ENCODE peak calls at places on chromosome X, in ten cellular contexts. One of them, this sample, is unnamed.

GRCh38 chrX:110168585-110168984 is 149.3 kb downstream of the AMMECR1 start:
- DNase-seq in A549: no peak
- DNase-seq in AG08396: no peak
- DNase-seq in activated CD8-positive, alpha-beta memory T cell treated with anti-CD3 and anti-CD28 coated beads for 48 hours: no peak
- DNase-seq in mesenchymal stem cell: no peak
- DNase-seq in T-helper 22 cell: no peak
- DNase-seq in occipital lobe: peak
- DNase-seq in NCI-H1092 treated with DMSO at 0.1 percent for 48 hours: no peak
- DNase-seq in stromal cell of bone marrow: peak
- DNase-seq in CD8-positive, alpha-beta memory T cell: no peak
- DNase-seq in this sample: peak

GRCh38 chrX:108834036-108834435 is 97.7 kb upstream of the IRS4 start:
- DNase-seq in A549: no peak
- DNase-seq in AG08396: no peak
- DNase-seq in activated CD8-positive, alpha-beta memory T cell treated with anti-CD3 and anti-CD28 coated beads for 48 hours: no peak
- DNase-seq in mesenchymal stem cell: no peak
- DNase-seq in T-helper 22 cell: no peak
- DNase-seq in occipital lobe: no peak
- DNase-seq in NCI-H1092 treated with DMSO at 0.1 percent for 48 hours: no peak
- DNase-seq in stromal cell of bone marrow: no peak
- DNase-seq in CD8-positive, alpha-beta memory T cell: no peak
- DNase-seq in this sample: no peak

GRCh38 chrX:154653048-154653401 is 354 bp downstream of the CTAG2 start:
- DNase-seq in A549: no peak
- DNase-seq in AG08396: no peak
- DNase-seq in activated CD8-positive, alpha-beta memory T cell treated with anti-CD3 and anti-CD28 coated beads for 48 hours: no peak
- DNase-seq in mesenchymal stem cell: no peak
- DNase-seq in T-helper 22 cell: no peak
- DNase-seq in occipital lobe: no peak
- DNase-seq in NCI-H1092 treated with DMSO at 0.1 percent for 48 hours: no peak
- DNase-seq in stromal cell of bone marrow: no peak
- DNase-seq in CD8-positive, alpha-beta memory T cell: no peak
- DNase-seq in this sample: no peak

GRCh38 chrX:149248073-149248625 is 257.0 kb downstream of the IDS start:
- DNase-seq in A549: no peak
- DNase-seq in AG08396: no peak
- DNase-seq in activated CD8-positive, alpha-beta memory T cell treated with anti-CD3 and anti-CD28 coated beads for 48 hours: no peak
- DNase-seq in mesenchymal stem cell: no peak
- DNase-seq in T-helper 22 cell: no peak
- DNase-seq in occipital lobe: no peak
- DNase-seq in NCI-H1092 treated with DMSO at 0.1 percent for 48 hours: no peak
- DNase-seq in stromal cell of bone marrow: peak
- DNase-seq in CD8-positive, alpha-beta memory T cell: no peak
- DNase-seq in this sample: peak

GRCh38 chrX:19381326-19381725 is 37.6 kb downstream of the PDHA1 start:
- DNase-seq in A549: no peak
- DNase-seq in AG08396: no peak
- DNase-seq in activated CD8-positive, alpha-beta memory T cell treated with anti-CD3 and anti-CD28 coated beads for 48 hours: no peak
- DNase-seq in mesenchymal stem cell: no peak
- DNase-seq in T-helper 22 cell: no peak
- DNase-seq in occipital lobe: no peak
- DNase-seq in NCI-H1092 treated with DMSO at 0.1 percent for 48 hours: no peak
- DNase-seq in stromal cell of bone marrow: no peak
- DNase-seq in CD8-positive, alpha-beta memory T cell: no peak
- DNase-seq in this sample: no peak

GRCh38 chrX:129006491-129006890 is 516.8 kb downstream of the SMARCA1 start:
- DNase-seq in A549: no peak
- DNase-seq in AG08396: no peak
- DNase-seq in activated CD8-positive, alpha-beta memory T cell treated with anti-CD3 and anti-CD28 coated beads for 48 hours: no peak
- DNase-seq in mesenchymal stem cell: no peak
- DNase-seq in T-helper 22 cell: no peak
- DNase-seq in occipital lobe: no peak
- DNase-seq in NCI-H1092 treated with DMSO at 0.1 percent for 48 hours: peak
- DNase-seq in stromal cell of bone marrow: no peak
- DNase-seq in CD8-positive, alpha-beta memory T cell: no peak
- DNase-seq in this sample: no peak

GRCh38 chrX:9392445-9392844 is 72.4 kb upstream of the TBL1X start:
- DNase-seq in A549: no peak
- DNase-seq in AG08396: no peak
- DNase-seq in activated CD8-positive, alpha-beta memory T cell treated with anti-CD3 and anti-CD28 coated beads for 48 hours: no peak
- DNase-seq in mesenchymal stem cell: no peak
- DNase-seq in T-helper 22 cell: no peak
- DNase-seq in occipital lobe: no peak
- DNase-seq in NCI-H1092 treated with DMSO at 0.1 percent for 48 hours: no peak
- DNase-seq in stromal cell of bone marrow: no peak
- DNase-seq in CD8-positive, alpha-beta memory T cell: no peak
- DNase-seq in this sample: peak

GRCh38 chrX:115889121-115889890 is 281.2 kb upstream of the AGTR2 start:
- DNase-seq in A549: no peak
- DNase-seq in AG08396: no peak
- DNase-seq in activated CD8-positive, alpha-beta memory T cell treated with anti-CD3 and anti-CD28 coated beads for 48 hours: no peak
- DNase-seq in mesenchymal stem cell: no peak
- DNase-seq in T-helper 22 cell: no peak
- DNase-seq in occipital lobe: no peak
- DNase-seq in NCI-H1092 treated with DMSO at 0.1 percent for 48 hours: no peak
- DNase-seq in stromal cell of bone marrow: no peak
- DNase-seq in CD8-positive, alpha-beta memory T cell: no peak
- DNase-seq in this sample: no peak

GRCh38 chrX:74232859-74233258 is 71.1 kb upstream of the ZCCHC13 start:
- DNase-seq in A549: peak
- DNase-seq in AG08396: no peak
- DNase-seq in activated CD8-positive, alpha-beta memory T cell treated with anti-CD3 and anti-CD28 coated beads for 48 hours: no peak
- DNase-seq in mesenchymal stem cell: peak
- DNase-seq in T-helper 22 cell: no peak
- DNase-seq in occipital lobe: no peak
- DNase-seq in NCI-H1092 treated with DMSO at 0.1 percent for 48 hours: no peak
- DNase-seq in stromal cell of bone marrow: no peak
- DNase-seq in CD8-positive, alpha-beta memory T cell: no peak
- DNase-seq in this sample: peak

GRCh38 chrX:22338740-22339139 is 66.0 kb downstream of the CBLL2 start:
- DNase-seq in A549: no peak
- DNase-seq in AG08396: no peak
- DNase-seq in activated CD8-positive, alpha-beta memory T cell treated with anti-CD3 and anti-CD28 coated beads for 48 hours: no peak
- DNase-seq in mesenchymal stem cell: peak
- DNase-seq in T-helper 22 cell: no peak
- DNase-seq in occipital lobe: no peak
- DNase-seq in NCI-H1092 treated with DMSO at 0.1 percent for 48 hours: no peak
- DNase-seq in stromal cell of bone marrow: no peak
- DNase-seq in CD8-positive, alpha-beta memory T cell: no peak
- DNase-seq in this sample: no peak

GRCh38 chrX:9785944-9786741 is at the start of gene SHROOM2:
- DNase-seq in A549: no peak
- DNase-seq in AG08396: no peak
- DNase-seq in activated CD8-positive, alpha-beta memory T cell treated with anti-CD3 and anti-CD28 coated beads for 48 hours: no peak
- DNase-seq in mesenchymal stem cell: peak
- DNase-seq in T-helper 22 cell: no peak
- DNase-seq in occipital lobe: no peak
- DNase-seq in NCI-H1092 treated with DMSO at 0.1 percent for 48 hours: no peak
- DNase-seq in stromal cell of bone marrow: no peak
- DNase-seq in CD8-positive, alpha-beta memory T cell: no peak
- DNase-seq in this sample: no peak

GRCh38 chrX:23789386-23790146 is 6.6 kb downstream of the SAT1 start:
- DNase-seq in A549: no peak
- DNase-seq in AG08396: no peak
- DNase-seq in activated CD8-positive, alpha-beta memory T cell treated with anti-CD3 and anti-CD28 coated beads for 48 hours: no peak
- DNase-seq in mesenchymal stem cell: no peak
- DNase-seq in T-helper 22 cell: no peak
- DNase-seq in occipital lobe: no peak
- DNase-seq in NCI-H1092 treated with DMSO at 0.1 percent for 48 hours: no peak
- DNase-seq in stromal cell of bone marrow: no peak
- DNase-seq in CD8-positive, alpha-beta memory T cell: no peak
- DNase-seq in this sample: no peak

GRCh38 chrX:12977761-12978204 is 2.9 kb downstream of the TMSB4X start:
- DNase-seq in A549: no peak
- DNase-seq in AG08396: no peak
- DNase-seq in activated CD8-positive, alpha-beta memory T cell treated with anti-CD3 and anti-CD28 coated beads for 48 hours: no peak
- DNase-seq in mesenchymal stem cell: no peak
- DNase-seq in T-helper 22 cell: no peak
- DNase-seq in occipital lobe: no peak
- DNase-seq in NCI-H1092 treated with DMSO at 0.1 percent for 48 hours: no peak
- DNase-seq in stromal cell of bone marrow: no peak
- DNase-seq in CD8-positive, alpha-beta memory T cell: no peak
- DNase-seq in this sample: no peak

GRCh38 chrX:155246748-155247147 is 17.5 kb downstream of the RAB39B start:
- DNase-seq in A549: no peak
- DNase-seq in AG08396: no peak
- DNase-seq in activated CD8-positive, alpha-beta memory T cell treated with anti-CD3 and anti-CD28 coated beads for 48 hours: no peak
- DNase-seq in mesenchymal stem cell: peak
- DNase-seq in T-helper 22 cell: no peak
- DNase-seq in occipital lobe: no peak
- DNase-seq in NCI-H1092 treated with DMSO at 0.1 percent for 48 hours: no peak
- DNase-seq in stromal cell of bone marrow: no peak
- DNase-seq in CD8-positive, alpha-beta memory T cell: no peak
- DNase-seq in this sample: no peak

GRCh38 chrX:2645563-2645962 is 45.5 kb upstream of the CD99 start:
- DNase-seq in A549: no peak
- DNase-seq in AG08396: no peak
- DNase-seq in activated CD8-positive, alpha-beta memory T cell treated with anti-CD3 and anti-CD28 coated beads for 48 hours: no peak
- DNase-seq in mesenchymal stem cell: no peak
- DNase-seq in T-helper 22 cell: no peak
- DNase-seq in occipital lobe: no peak
- DNase-seq in NCI-H1092 treated with DMSO at 0.1 percent for 48 hours: no peak
- DNase-seq in stromal cell of bone marrow: no peak
- DNase-seq in CD8-positive, alpha-beta memory T cell: no peak
- DNase-seq in this sample: no peak

GRCh38 chrX:65712005-65712861 is 44.8 kb downstream of the MSN start:
- DNase-seq in A549: no peak
- DNase-seq in AG08396: no peak
- DNase-seq in activated CD8-positive, alpha-beta memory T cell treated with anti-CD3 and anti-CD28 coated beads for 48 hours: no peak
- DNase-seq in mesenchymal stem cell: no peak
- DNase-seq in T-helper 22 cell: no peak
- DNase-seq in occipital lobe: no peak
- DNase-seq in NCI-H1092 treated with DMSO at 0.1 percent for 48 hours: no peak
- DNase-seq in stromal cell of bone marrow: no peak
- DNase-seq in CD8-positive, alpha-beta memory T cell: no peak
- DNase-seq in this sample: peak

GRCh38 chrX:37809970-37810369 is 30.1 kb downstream of the CYBB start:
- DNase-seq in A549: no peak
- DNase-seq in AG08396: no peak
- DNase-seq in activated CD8-positive, alpha-beta memory T cell treated with anti-CD3 and anti-CD28 coated beads for 48 hours: no peak
- DNase-seq in mesenchymal stem cell: no peak
- DNase-seq in T-helper 22 cell: no peak
- DNase-seq in occipital lobe: no peak
- DNase-seq in NCI-H1092 treated with DMSO at 0.1 percent for 48 hours: no peak
- DNase-seq in stromal cell of bone marrow: no peak
- DNase-seq in CD8-positive, alpha-beta memory T cell: no peak
- DNase-seq in this sample: no peak

GRCh38 chrX:9311411-9312160 is 153.3 kb upstream of the TBL1X start:
- DNase-seq in A549: no peak
- DNase-seq in AG08396: no peak
- DNase-seq in activated CD8-positive, alpha-beta memory T cell treated with anti-CD3 and anti-CD28 coated beads for 48 hours: no peak
- DNase-seq in mesenchymal stem cell: peak
- DNase-seq in T-helper 22 cell: no peak
- DNase-seq in occipital lobe: no peak
- DNase-seq in NCI-H1092 treated with DMSO at 0.1 percent for 48 hours: no peak
- DNase-seq in stromal cell of bone marrow: no peak
- DNase-seq in CD8-positive, alpha-beta memory T cell: no peak
- DNase-seq in this sample: peak

GRCh38 chrX:31609130-31609529 is 537.3 kb upstream of the FTHL17 start:
- DNase-seq in A549: peak
- DNase-seq in AG08396: peak
- DNase-seq in activated CD8-positive, alpha-beta memory T cell treated with anti-CD3 and anti-CD28 coated beads for 48 hours: no peak
- DNase-seq in mesenchymal stem cell: peak
- DNase-seq in T-helper 22 cell: no peak
- DNase-seq in occipital lobe: no peak
- DNase-seq in NCI-H1092 treated with DMSO at 0.1 percent for 48 hours: no peak
- DNase-seq in stromal cell of bone marrow: peak
- DNase-seq in CD8-positive, alpha-beta memory T cell: no peak
- DNase-seq in this sample: peak

GRCh38 chrX:134374294-134374693 is 85.7 kb upstream of the HPRT1 start:
- DNase-seq in A549: peak
- DNase-seq in AG08396: no peak
- DNase-seq in activated CD8-positive, alpha-beta memory T cell treated with anti-CD3 and anti-CD28 coated beads for 48 hours: no peak
- DNase-seq in mesenchymal stem cell: peak
- DNase-seq in T-helper 22 cell: no peak
- DNase-seq in occipital lobe: no peak
- DNase-seq in NCI-H1092 treated with DMSO at 0.1 percent for 48 hours: peak
- DNase-seq in stromal cell of bone marrow: no peak
- DNase-seq in CD8-positive, alpha-beta memory T cell: peak
- DNase-seq in this sample: peak

GRCh38 chrX:13864264-13864663 is 47.4 kb upstream of the GPM6B start:
- DNase-seq in A549: no peak
- DNase-seq in AG08396: no peak
- DNase-seq in activated CD8-positive, alpha-beta memory T cell treated with anti-CD3 and anti-CD28 coated beads for 48 hours: no peak
- DNase-seq in mesenchymal stem cell: no peak
- DNase-seq in T-helper 22 cell: no peak
- DNase-seq in occipital lobe: no peak
- DNase-seq in NCI-H1092 treated with DMSO at 0.1 percent for 48 hours: no peak
- DNase-seq in stromal cell of bone marrow: peak
- DNase-seq in CD8-positive, alpha-beta memory T cell: no peak
- DNase-seq in this sample: no peak

GRCh38 chrX:6151971-6152370 is 76.7 kb downstream of the NLGN4X start:
- DNase-seq in A549: no peak
- DNase-seq in AG08396: no peak
- DNase-seq in activated CD8-positive, alpha-beta memory T cell treated with anti-CD3 and anti-CD28 coated beads for 48 hours: no peak
- DNase-seq in mesenchymal stem cell: no peak
- DNase-seq in T-helper 22 cell: no peak
- DNase-seq in occipital lobe: no peak
- DNase-seq in NCI-H1092 treated with DMSO at 0.1 percent for 48 hours: no peak
- DNase-seq in stromal cell of bone marrow: no peak
- DNase-seq in CD8-positive, alpha-beta memory T cell: no peak
- DNase-seq in this sample: no peak

GRCh38 chrX:120736989-120737388 is 107.1 kb upstream of the C1GALT1C1 start:
- DNase-seq in A549: peak
- DNase-seq in AG08396: no peak
- DNase-seq in activated CD8-positive, alpha-beta memory T cell treated with anti-CD3 and anti-CD28 coated beads for 48 hours: no peak
- DNase-seq in mesenchymal stem cell: no peak
- DNase-seq in T-helper 22 cell: no peak
- DNase-seq in occipital lobe: no peak
- DNase-seq in NCI-H1092 treated with DMSO at 0.1 percent for 48 hours: no peak
- DNase-seq in stromal cell of bone marrow: peak
- DNase-seq in CD8-positive, alpha-beta memory T cell: no peak
- DNase-seq in this sample: peak

GRCh38 chrX:10854594-10854993 is 234.2 kb upstream of the MID1 start:
- DNase-seq in A549: no peak
- DNase-seq in AG08396: no peak
- DNase-seq in activated CD8-positive, alpha-beta memory T cell treated with anti-CD3 and anti-CD28 coated beads for 48 hours: no peak
- DNase-seq in mesenchymal stem cell: no peak
- DNase-seq in T-helper 22 cell: no peak
- DNase-seq in occipital lobe: no peak
- DNase-seq in NCI-H1092 treated with DMSO at 0.1 percent for 48 hours: no peak
- DNase-seq in stromal cell of bone marrow: no peak
- DNase-seq in CD8-positive, alpha-beta memory T cell: no peak
- DNase-seq in this sample: no peak

GRCh38 chrX:2463973-2464676 is 36.7 kb downstream of the DHRSX start:
- DNase-seq in A549: peak
- DNase-seq in AG08396: no peak
- DNase-seq in activated CD8-positive, alpha-beta memory T cell treated with anti-CD3 and anti-CD28 coated beads for 48 hours: no peak
- DNase-seq in mesenchymal stem cell: no peak
- DNase-seq in T-helper 22 cell: no peak
- DNase-seq in occipital lobe: no peak
- DNase-seq in NCI-H1092 treated with DMSO at 0.1 percent for 48 hours: no peak
- DNase-seq in stromal cell of bone marrow: no peak
- DNase-seq in CD8-positive, alpha-beta memory T cell: no peak
- DNase-seq in this sample: peak

GRCh38 chrX:148504412-148504950 is 4.1 kb downstream of the AFF2 start:
- DNase-seq in A549: no peak
- DNase-seq in AG08396: no peak
- DNase-seq in activated CD8-positive, alpha-beta memory T cell treated with anti-CD3 and anti-CD28 coated beads for 48 hours: no peak
- DNase-seq in mesenchymal stem cell: no peak
- DNase-seq in T-helper 22 cell: no peak
- DNase-seq in occipital lobe: no peak
- DNase-seq in NCI-H1092 treated with DMSO at 0.1 percent for 48 hours: no peak
- DNase-seq in stromal cell of bone marrow: no peak
- DNase-seq in CD8-positive, alpha-beta memory T cell: no peak
- DNase-seq in this sample: no peak

GRCh38 chrX:150363561-150364346 is 637 bp downstream of the MAMLD1 start:
- DNase-seq in A549: peak
- DNase-seq in AG08396: peak
- DNase-seq in activated CD8-positive, alpha-beta memory T cell treated with anti-CD3 and anti-CD28 coated beads for 48 hours: no peak
- DNase-seq in mesenchymal stem cell: peak
- DNase-seq in T-helper 22 cell: no peak
- DNase-seq in occipital lobe: peak
- DNase-seq in NCI-H1092 treated with DMSO at 0.1 percent for 48 hours: peak
- DNase-seq in stromal cell of bone marrow: no peak
- DNase-seq in CD8-positive, alpha-beta memory T cell: peak
- DNase-seq in this sample: peak

GRCh38 chrX:2374086-2374485 is 126.7 kb downstream of the DHRSX start:
- DNase-seq in A549: no peak
- DNase-seq in AG08396: peak
- DNase-seq in activated CD8-positive, alpha-beta memory T cell treated with anti-CD3 and anti-CD28 coated beads for 48 hours: no peak
- DNase-seq in mesenchymal stem cell: no peak
- DNase-seq in T-helper 22 cell: no peak
- DNase-seq in occipital lobe: no peak
- DNase-seq in NCI-H1092 treated with DMSO at 0.1 percent for 48 hours: no peak
- DNase-seq in stromal cell of bone marrow: peak
- DNase-seq in CD8-positive, alpha-beta memory T cell: no peak
- DNase-seq in this sample: no peak

This sample was measured in amniotic epithelial cell.